ENCODE peak calls at places on chromosomes 12 and 14, in five cellular contexts. P, V, T, L and R are unnamed samples. For H3K9me3, the result is how much of the 10 kb centered on the place peaks cover.

GRCh38 chr14:69713127-69713800 is 53.7 kb upstream of the SRSF5 start:
- DNase-seq in P (no peak), V (no peak), T (no peak), L (peak), R (no peak)

GRCh38 chr14:83384253-83384652 is 1850.6 kb upstream of the SEL1L start:
- DNase-seq in P (no peak), V (peak), T (no peak), L (no peak), R (no peak)

GRCh38 chr12:43832506-43833168 is 3.2 kb upstream of the TMEM117 start:
- DNase-seq in P (no peak), V (no peak), T (no peak), L (no peak), R (no peak)

GRCh38 chr12:131734336-131735152 is 23.7 kb downstream of the SFSWAP start:
- DNase-seq in P (no peak), V (no peak), T (no peak), L (no peak), R (no peak)

GRCh38 chr12:124416516-124417395 is 121.9 kb downstream of the RFLNA start:
- DNase-seq in P (no peak), V (no peak), T (no peak), L (no peak), R (no peak)

GRCh38 chr12:6158263-6158662 is 33.8 kb upstream of the VWF start:
- DNase-seq in P (no peak), V (no peak), T (no peak), L (no peak), R (no peak)

GRCh38 chr14:60090864-60091519 is 731 bp upstream of the PCNX4 start:
- DNase-seq in P (peak), V (peak), T (peak), L (peak), R (no peak)

GRCh38 chr14:86897224-86897623 is 1095.8 kb downstream of the GALC start:
- DNase-seq in P (no peak), V (no peak), T (no peak), L (no peak), R (no peak)

GRCh38 chr14:53701108-53701875 is 255.3 kb downstream of the BMP4 start:
- DNase-seq in P (no peak), V (no peak), T (no peak), L (no peak), R (no peak)

GRCh38 chr12:106679576-106679975 is 94.9 kb upstream of the RIC8B start:
- DNase-seq in P (no peak), V (no peak), T (no peak), L (no peak), R (no peak)

GRCh38 chr14:42884100-42884499 is 1277.4 kb downstream of the LRFN5 start:
- DNase-seq in P (no peak), V (no peak), T (no peak), L (no peak), R (no peak)

GRCh38 chr14:102691763-102692162 is 85.5 kb upstream of the TRAF3 start:
- DNase-seq in P (no peak), V (no peak), T (no peak), L (no peak), R (no peak)

GRCh38 chr12:26830783-26831601 is 2.0 kb downstream of the ITPR2 start:
- DNase-seq in P (no peak), V (peak), T (no peak), L (no peak), R (no peak)

GRCh38 chr14:23936084-23936829 is 17.3 kb upstream of the DHRS4 start:
- DNase-seq in P (no peak), V (no peak), T (no peak), L (peak), R (no peak)

GRCh38 chr12:71958056-71958455 is 19.4 kb downstream of the TPH2 start:
- DNase-seq in P (no peak), V (no peak), T (no peak), L (no peak), R (no peak)

GRCh38 chr12:84704851-84705250 is 207.7 kb downstream of the SLC6A15 start:
- DNase-seq in P (no peak), V (no peak), T (no peak), L (no peak), R (no peak)

GRCh38 chr12:46886541-46887041 is 60.8 kb upstream of the SLC38A4 start:
- DNase-seq in P (no peak), V (no peak), T (no peak), L (no peak), R (no peak)

GRCh38 chr12:42696424-42697149 is 107.0 kb upstream of the PRICKLE1 start:
- DNase-seq in P (peak), V (no peak), T (peak), L (peak), R (no peak)

GRCh38 chr12:131764738-131765137 is 53.8 kb downstream of the SFSWAP start:
- DNase-seq in P (no peak), V (no peak), T (no peak), L (no peak), R (no peak)

GRCh38 chr12:100860611-100861010 is 66.0 kb downstream of the ANO4 start:
- DNase-seq in P (no peak), V (no peak), T (no peak), L (no peak), R (no peak)

GRCh38 chr12:80551897-80552296 is 107.9 kb downstream of the PTPRQ start:
- DNase-seq in P (no peak), V (no peak), T (no peak), L (no peak), R (no peak)

GRCh38 chr12:132502149-132502881 is 12.4 kb downstream of the FBRSL1 start:
- DNase-seq in P (no peak), V (peak), T (no peak), L (peak), R (no peak)

GRCh38 chr14:59150990-59151389 is 37.5 kb upstream of the DAAM1 start:
- DNase-seq in P (no peak), V (peak), T (no peak), L (no peak), R (no peak)

GRCh38 chr12:92640686-92641085 is 62.1 kb upstream of the PLEKHG7 start:
- DNase-seq in P (no peak), V (no peak), T (no peak), L (no peak), R (no peak)

GRCh38 chr12:108831309-108831991 is 25.9 kb downstream of the SSH1 start:
- DNase-seq in P (no peak), V (no peak), T (no peak), L (no peak), R (no peak)

GRCh38 chr14:63443988-63444387 is 99.2 kb downstream of the PPP2R5E start:
- DNase-seq in P (no peak), V (no peak), T (no peak), L (no peak), R (no peak)

GRCh38 chr12:114166360-114166759 is 200.2 kb upstream of the RBM19 start:
- DNase-seq in P (no peak), V (peak), T (no peak), L (peak), R (no peak)

DNA sequence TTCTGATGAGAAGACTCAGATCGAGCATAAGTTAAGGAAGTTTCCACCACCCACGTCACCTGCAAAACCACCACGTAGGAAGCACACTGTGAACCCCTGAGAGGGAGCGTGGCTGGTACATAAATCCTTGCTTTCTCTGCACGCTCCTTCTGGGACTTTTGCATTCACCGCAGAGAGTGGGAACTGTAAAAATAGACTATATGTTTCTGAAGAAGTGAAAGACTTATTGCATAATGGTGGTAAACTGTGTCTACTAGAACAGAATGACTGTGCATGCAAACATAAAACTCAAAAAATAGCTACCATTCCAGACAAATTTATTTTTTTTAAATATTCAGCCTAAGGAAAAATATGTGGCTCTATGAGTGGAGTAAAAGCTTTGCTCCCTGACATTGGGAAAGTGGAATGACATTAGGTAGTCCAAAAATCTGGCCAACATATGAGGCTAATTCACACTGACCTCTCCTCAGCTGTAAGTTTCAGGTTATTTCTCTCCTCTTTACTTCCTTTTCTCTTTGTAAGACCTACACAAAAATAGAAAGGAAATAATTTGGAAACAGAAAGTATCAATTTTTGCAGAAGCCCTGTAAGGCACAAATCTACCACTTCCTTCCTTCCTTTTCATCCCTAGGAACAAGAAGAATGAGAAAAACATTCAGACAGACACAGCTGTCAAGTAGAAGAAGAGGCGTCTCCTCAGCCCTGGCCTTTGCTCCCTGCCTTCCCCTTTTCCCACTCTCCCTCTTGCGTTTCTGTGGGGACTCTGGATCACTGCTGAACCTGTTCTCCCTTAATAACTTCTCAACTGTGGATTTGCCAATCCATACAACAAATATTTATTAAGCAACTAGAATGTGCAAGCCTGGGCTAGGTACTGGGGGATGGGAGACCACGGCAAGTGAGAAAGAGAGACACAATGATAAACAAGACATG is 264.3 kb upstream of the FOXN3 start:
- DNase-seq in P (no peak), V (peak), T (no peak), L (no peak), R (no peak)
- H3K9me3 ChIP-seq in P (under half), V (under half), T (under half), L (under half), R (under half)

DNA sequence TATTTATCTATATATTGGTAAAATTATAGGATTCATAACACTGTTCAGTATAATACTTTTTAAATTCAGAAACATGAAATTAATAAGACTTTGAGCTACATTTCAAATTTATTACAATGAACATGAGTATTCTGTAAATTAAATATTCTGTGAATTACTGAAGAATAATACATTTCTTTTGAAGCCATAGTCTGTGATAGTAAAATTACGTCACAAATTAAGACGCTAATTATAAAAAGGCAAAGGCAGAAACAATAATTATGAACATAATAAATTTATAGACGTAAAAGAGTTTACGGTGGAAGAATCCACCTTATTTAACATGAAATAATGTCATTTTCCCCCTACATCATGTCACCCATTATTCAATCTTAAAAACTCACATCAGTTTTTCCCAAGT is 118.9 kb downstream of the NOVA1 start:
- DNase-seq in P (no peak), V (no peak), T (no peak), L (no peak), R (no peak)
- H3K9me3 ChIP-seq in P (under half), V (under half), T (under half), L (under half), R (under half)

GRCh38 chr14:100495917-100496316 is 91.3 kb downstream of the BEGAIN start:
- DNase-seq in P (no peak), V (no peak), T (no peak), L (no peak), R (no peak)
- H3K9me3 ChIP-seq in P (under half), V (under half), T (under half), L (under half), R (under half)

GRCh38 chr14:27411021-27411420 is 813.2 kb upstream of the NOVA1 start:
- DNase-seq in P (no peak), V (no peak), T (no peak), L (no peak), R (no peak)

GRCh38 chr14:27409936-27410335 is 812.1 kb upstream of the NOVA1 start:
- DNase-seq in P (no peak), V (no peak), T (no peak), L (no peak), R (no peak)
- H3K9me3 ChIP-seq in P (under half), V (under half), T (under half), L (under half), R (under half)

GRCh38 chr14:98167702-98168101 is 1104.3 kb downstream of the BCL11B start:
- DNase-seq in P (no peak), V (no peak), T (no peak), L (no peak), R (no peak)
- H3K9me3 ChIP-seq in P (under half), V (under half), T (under half), L (under half), R (under half)

GRCh38 chr12:64400041-64400440 is 4.2 kb upstream of the XPOT start:
- DNase-seq in P (no peak), V (no peak), T (no peak), L (no peak), R (peak)
- H3K9me3 ChIP-seq in P (under half), V (under half), T (under half), L (under half), R (under half)

GRCh38 chr12:93996321-93996720 is 152.1 kb upstream of the PLXNC1 start:
- DNase-seq in P (no peak), V (no peak), T (no peak), L (no peak), R (no peak)
- H3K9me3 ChIP-seq in P (under half), V (under half), T (under half), L (under half), R (under half)

DNA sequence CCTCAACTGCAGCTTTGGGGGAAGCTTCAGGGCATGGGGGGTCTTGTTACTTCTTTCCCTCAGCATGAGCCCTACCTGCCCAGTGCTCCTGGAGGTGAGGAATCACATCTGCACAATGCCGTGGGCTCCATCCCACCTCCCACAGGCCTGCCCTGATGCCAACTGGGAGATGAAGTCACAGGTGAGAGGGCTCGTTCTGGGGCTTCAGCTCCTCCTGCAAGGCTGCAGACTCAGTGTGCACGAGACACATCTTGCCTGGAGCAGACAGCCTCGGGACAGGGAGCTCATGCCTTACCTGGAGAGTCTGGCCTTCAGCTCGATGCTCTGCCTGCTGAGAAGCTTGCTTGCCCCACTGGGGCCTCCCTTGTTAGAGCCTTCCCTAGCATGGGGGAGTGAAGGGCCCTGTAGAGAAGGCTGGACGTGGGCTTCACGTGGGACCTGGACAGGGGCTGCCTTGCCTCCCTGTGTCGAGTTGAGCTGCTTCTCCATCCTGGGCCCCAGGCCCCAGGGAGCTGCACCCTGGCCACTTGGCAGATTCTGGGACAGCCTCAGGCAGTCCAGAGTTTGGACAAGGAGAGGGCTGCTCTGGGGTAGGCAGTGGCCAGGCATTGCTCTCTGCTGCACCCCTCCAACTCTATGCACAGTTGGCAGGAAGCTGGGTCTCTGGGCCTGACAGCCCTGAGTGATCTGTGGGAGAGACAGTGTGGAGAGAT is 171.4 kb downstream of the KIF26A start:
- DNase-seq in P (peak), V (no peak), T (peak), L (no peak), R (no peak)
- H3K9me3 ChIP-seq in P (under half), V (under half), T (under half), L (under half), R (under half)

GRCh38 chr14:104123879-104124278 is 14.5 kb upstream of the KIF26A start:
- DNase-seq in P (no peak), V (no peak), T (no peak), L (no peak), R (no peak)
- H3K9me3 ChIP-seq in P (under half), V (under half), T (under half), L (under half), R (under half)

GRCh38 chr12:126768517-126768916 is 1498.5 kb upstream of the TMEM132C start:
- DNase-seq in P (no peak), V (no peak), T (no peak), L (no peak), R (no peak)
- H3K9me3 ChIP-seq in P (under half), V (under half), T (under half), L (under half), R (under half)